ENCODE peak calls at places on chromosomes 1 and 21, in five cellular contexts. A is fibroblast of mammary gland, D is Calu3, J is breast epithelium, K is pancreas. Q is an unnamed sample.

GRCh38 chr1:81509619-81510018 is 291.1 kb upstream of the ADGRL2 start:
- DNase-seq in A (no peak), D (peak), J (no peak), K (no peak), Q (no peak)

GRCh38 chr1:101203812-101204540 is 32.8 kb upstream of the S1PR1 start:
- DNase-seq in A (peak), D (no peak), J (no peak), K (no peak), Q (no peak)

GRCh38 chr1:171715813-171716251 is 26.0 kb downstream of the VAMP4 start:
- DNase-seq in A (peak), D (no peak), J (no peak), K (no peak), Q (no peak)

GRCh38 chr1:29986986-29987385 is 736.4 kb downstream of the MATN1 start:
- DNase-seq in A (no peak), D (no peak), J (no peak), K (no peak), Q (peak)

GRCh38 chr1:31295874-31296485 is 608 bp downstream of the SNRNP40 start:
- DNase-seq in A (no peak), D (no peak), J (no peak), K (no peak), Q (no peak)

GRCh38 chr21:27406297-27407009 is 439.6 kb upstream of the ADAMTS5 start:
- DNase-seq in A (peak), D (no peak), J (no peak), K (no peak), Q (no peak)

GRCh38 chr1:150146853-150147542 is 2.7 kb upstream of the PLEKHO1 start:
- DNase-seq in A (no peak), D (no peak), J (no peak), K (no peak), Q (no peak)

GRCh38 chr1:160030657-160031367 is 978 bp downstream of the PIGM start:
- DNase-seq in A (no peak), D (no peak), J (no peak), K (no peak), Q (no peak)

GRCh38 chr1:5884110-5884509 is 108.1 kb downstream of the NPHP4 start:
- DNase-seq in A (no peak), D (no peak), J (no peak), K (no peak), Q (no peak)

GRCh38 chr1:182174202-182174855 is 112.8 kb upstream of the ZNF648 start:
- DNase-seq in A (peak), D (no peak), J (no peak), K (no peak), Q (no peak)

GRCh38 chr1:178052650-178053461 is 41.0 kb upstream of the RASAL2 start:
- DNase-seq in A (peak), D (no peak), J (no peak), K (no peak), Q (no peak)

GRCh38 chr1:231512147-231512698 is 16.2 kb upstream of the TSNAX start:
- DNase-seq in A (peak), D (no peak), J (no peak), K (no peak), Q (no peak)

GRCh38 chr1:174984952-174985351 is 14.8 kb upstream of the CACYBP start:
- DNase-seq in A (no peak), D (no peak), J (no peak), K (no peak), Q (no peak)

GRCh38 chr1:35666916-35667315 is 25.6 kb upstream of the PSMB2 start:
- DNase-seq in A (no peak), D (peak), J (no peak), K (no peak), Q (no peak)

Q was measured in right atrium auricular region.